ENCODE peak calls at places on chromosomes 11 and 22, in four cellular contexts. H, F, S and O are unnamed samples.

GRCh38 chr11:57776101-57776511 is 14.5 kb downstream of the CTNND1 start:
- DNase-seq in H (no peak), F (no peak), S (peak), O (no peak)

GRCh38 chr22:34814260-34814659 is 251.7 kb upstream of the ISX start:
- DNase-seq in S (no peak), F (no peak), H (no peak), O (no peak)

GRCh38 chr11:80241766-80242165 is 800.9 kb upstream of the TENM4 start:
- DNase-seq in H (no peak), F (no peak), S (peak), O (no peak)

GRCh38 chr11:121323208-121323607 is 30.6 kb downstream of the SC5D start:
- DNase-seq in S (no peak), H (no peak), F (no peak), O (no peak)

GRCh38 chr11:57779275-57779674 is 17.7 kb downstream of the CTNND1 start:
- DNase-seq in F (no peak), H (no peak), S (peak), O (no peak)

GRCh38 chr11:83070878-83071640 is 638 bp downstream of the RAB30 start:
- DNase-seq in H (peak), S (peak), F (peak), O (peak)

GRCh38 chr11:34585870-34586654 is 34.8 kb upstream of the EHF start:
- DNase-seq in H (no peak), F (no peak), S (peak), O (no peak)

GRCh38 chr11:117663826-117664225 is 133.2 kb downstream of the DSCAML1 start:
- DNase-seq in S (no peak), H (no peak), F (no peak), O (no peak)

GRCh38 chr11:114182471-114182968 is 113.7 kb upstream of the NNMT start:
- DNase-seq in S (no peak), F (no peak), H (no peak), O (no peak)

GRCh38 chr22:28907311-28908008 is 24.1 kb downstream of the ZNRF3 start:
- DNase-seq in S (no peak), H (no peak), F (no peak), O (no peak)

GRCh38 chr11:78828582-78829520 is 254.2 kb upstream of the NARS2 start:
- DNase-seq in S (peak), F (no peak), H (no peak), O (no peak)

GRCh38 chr11:75432911-75433321 is at the start of gene KLHL35:
- DNase-seq in S (no peak), F (peak), H (no peak), O (no peak)

GRCh38 chr11:14974021-14974698 is 2.0 kb upstream of the CALCA start:
- DNase-seq in H (no peak), F (no peak), S (no peak), O (no peak)

GRCh38 chr22:37472418-37473006 is 13.7 kb downstream of the MFNG start:
- DNase-seq in H (no peak), S (peak), F (no peak), O (no peak)

GRCh38 chr11:32447252-32447651 is 11.9 kb upstream of the WT1 start:
- DNase-seq in H (no peak), F (no peak), S (no peak), O (no peak)

GRCh38 chr11:86999859-87000753 is 37.6 kb upstream of the TMEM135 start:
- DNase-seq in H (no peak), S (peak), F (no peak), O (no peak)

GRCh38 chr11:93005239-93005638 is 35.8 kb downstream of the MTNR1B start:
- DNase-seq in F (no peak), H (no peak), S (peak), O (no peak)

GRCh38 chr11:86118201-86118600 is 49.3 kb upstream of the PICALM start:
- DNase-seq in F (no peak), S (no peak), H (no peak), O (no peak)

GRCh38 chr22:26414347-26414746 is 14.7 kb upstream of the ASPHD2 start:
- DNase-seq in H (no peak), S (no peak), F (no peak), O (no peak)

GRCh38 chr22:27987557-27987956 is 68.5 kb upstream of the PITPNB start:
- DNase-seq in H (no peak), S (peak), F (no peak), O (no peak)

GRCh38 chr22:28837640-28838039 is 37.3 kb upstream of the XBP1 start:
- DNase-seq in F (no peak), H (no peak), S (no peak), O (no peak)

GRCh38 chr11:70603756-70604211 is 205.5 kb downstream of the CTTN start:
- DNase-seq in S (no peak), F (no peak), H (no peak), O (no peak)

GRCh38 chr11:537622-538430 is 499 bp downstream of the LRRC56 start:
- DNase-seq in F (no peak), H (no peak), S (no peak), O (no peak)

GRCh38 chr11:6667733-6668374 is 12.2 kb upstream of the DCHS1 start:
- DNase-seq in H (no peak), S (peak), F (no peak), O (no peak)
- TF ChIP-seq CTCF in H (peak), S (peak), F (peak), O (peak)

GRCh38 chr11:2857276-2857675 is 28.3 kb downstream of the CDKN1C start:
- DNase-seq in H (no peak), S (no peak), F (no peak), O (no peak)
- TF ChIP-seq CTCF in H (no peak), S (no peak), F (no peak), O (no peak)

GRCh38 chr11:60910711-60911366 is 3.1 kb upstream of the TMEM109 start:
- DNase-seq in H (no peak), F (no peak), S (no peak), O (no peak)
- TF ChIP-seq CTCF in H (no peak), F (no peak), S (no peak), O (no peak)

DNA sequence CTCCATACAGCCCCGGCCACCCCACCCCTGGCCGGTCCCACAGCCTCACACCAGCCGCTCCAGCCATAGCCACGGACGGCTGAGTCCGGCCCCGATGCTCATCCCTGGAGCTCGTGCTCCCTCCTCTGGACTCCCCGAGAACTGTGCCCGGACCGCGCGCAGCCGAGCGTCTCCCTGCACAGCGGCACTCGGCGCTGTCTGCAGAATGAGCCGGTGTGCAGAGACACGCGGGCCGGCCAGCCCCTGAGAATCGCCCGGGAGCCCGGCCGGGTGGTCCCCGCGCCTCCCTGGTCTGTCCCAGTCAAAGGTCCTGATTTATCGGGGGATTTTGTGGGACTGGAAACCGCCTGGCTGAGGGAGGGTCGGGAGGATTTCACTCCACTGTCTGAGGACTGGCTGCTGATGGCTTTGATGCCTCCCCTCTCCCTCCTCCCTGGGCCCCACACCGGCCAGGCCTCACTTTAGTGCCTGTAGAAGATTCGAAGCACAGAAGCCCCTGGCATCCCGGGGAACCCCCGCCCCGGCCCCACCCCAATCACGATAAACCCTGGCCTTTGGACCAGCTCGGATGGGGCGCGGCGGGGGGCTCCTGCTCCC is 102.7 kb downstream of the BRD1 start:
- DNase-seq in H (no peak), S (peak), F (peak), O (peak)
- TF ChIP-seq CTCF in H (peak), S (peak), F (peak), O (peak)

GRCh38 chr22:42881298-42881697 is 24.2 kb upstream of the ARFGAP3 start:
- DNase-seq in F (no peak), S (no peak), H (no peak), O (no peak)
- TF ChIP-seq CTCF in F (no peak), S (no peak), H (no peak), O (no peak)

DNA sequence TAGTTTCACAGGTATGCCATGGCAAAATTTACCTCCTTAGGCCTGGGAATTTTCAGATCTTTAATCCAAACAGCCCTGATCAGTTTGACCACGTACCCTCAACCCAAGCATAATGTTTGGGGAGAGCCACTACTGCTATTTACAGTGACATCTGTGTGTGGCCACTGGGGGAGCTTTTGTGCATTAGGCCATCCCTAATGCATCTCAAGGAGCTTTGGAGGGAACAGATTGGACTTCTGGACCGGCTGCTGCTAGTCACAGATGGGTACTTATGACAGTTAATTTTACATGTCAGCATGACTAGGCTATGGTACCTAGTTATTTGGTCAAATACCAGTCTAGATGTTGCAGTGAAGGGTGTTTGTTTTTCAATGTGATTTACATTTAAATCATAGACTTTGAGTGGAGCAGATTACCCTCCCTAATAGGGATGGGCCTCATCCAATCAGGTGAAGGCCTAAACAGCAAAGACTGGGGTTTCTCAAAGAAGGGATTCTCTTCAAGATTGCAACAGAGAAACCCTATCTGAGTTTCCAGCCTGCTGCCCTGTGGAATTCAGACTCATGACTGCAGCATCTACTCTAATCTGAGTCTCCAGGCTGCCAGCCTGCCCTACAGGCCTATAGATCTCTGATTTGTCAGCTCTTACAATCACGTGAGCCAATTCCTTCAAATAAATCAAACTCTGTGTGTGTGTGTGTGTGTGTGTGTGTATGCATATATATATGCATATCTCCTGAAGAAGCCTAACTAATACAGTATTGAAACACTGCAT is 37.9 kb upstream of the GALNT18 start:
- DNase-seq in F (no peak), S (no peak), H (no peak), O (no peak)
- TF ChIP-seq CTCF in F (no peak), S (no peak), H (no peak), O (no peak)

GRCh38 chr11:23112987-23113886 is 253.0 kb upstream of the CCDC179 start:
- DNase-seq in H (no peak), S (peak), F (no peak), O (no peak)

GRCh38 chr11:23112390-23112789 is 252.1 kb upstream of the CCDC179 start:
- DNase-seq in F (no peak), S (no peak), H (no peak), O (no peak)

DNA sequence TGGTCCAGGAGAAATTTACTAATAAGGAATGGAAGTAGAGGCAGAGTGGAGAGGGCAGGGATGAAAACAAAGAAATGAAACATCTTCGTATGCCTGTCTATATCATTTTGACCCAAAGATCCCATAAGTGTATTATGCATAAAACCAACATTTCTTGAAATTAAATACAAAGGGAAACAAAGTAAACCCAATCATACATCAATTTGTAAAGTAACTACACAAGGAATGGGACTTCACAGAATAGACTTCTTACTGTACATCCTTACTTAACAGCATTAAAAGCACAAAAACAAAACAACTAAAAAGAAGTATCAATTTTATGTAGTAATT is 253.6 kb upstream of the CCDC179 start:
- DNase-seq in S (no peak), F (no peak), H (no peak), O (no peak)
- TF ChIP-seq CTCF in S (no peak), F (no peak), H (no peak), O (no peak)

DNA sequence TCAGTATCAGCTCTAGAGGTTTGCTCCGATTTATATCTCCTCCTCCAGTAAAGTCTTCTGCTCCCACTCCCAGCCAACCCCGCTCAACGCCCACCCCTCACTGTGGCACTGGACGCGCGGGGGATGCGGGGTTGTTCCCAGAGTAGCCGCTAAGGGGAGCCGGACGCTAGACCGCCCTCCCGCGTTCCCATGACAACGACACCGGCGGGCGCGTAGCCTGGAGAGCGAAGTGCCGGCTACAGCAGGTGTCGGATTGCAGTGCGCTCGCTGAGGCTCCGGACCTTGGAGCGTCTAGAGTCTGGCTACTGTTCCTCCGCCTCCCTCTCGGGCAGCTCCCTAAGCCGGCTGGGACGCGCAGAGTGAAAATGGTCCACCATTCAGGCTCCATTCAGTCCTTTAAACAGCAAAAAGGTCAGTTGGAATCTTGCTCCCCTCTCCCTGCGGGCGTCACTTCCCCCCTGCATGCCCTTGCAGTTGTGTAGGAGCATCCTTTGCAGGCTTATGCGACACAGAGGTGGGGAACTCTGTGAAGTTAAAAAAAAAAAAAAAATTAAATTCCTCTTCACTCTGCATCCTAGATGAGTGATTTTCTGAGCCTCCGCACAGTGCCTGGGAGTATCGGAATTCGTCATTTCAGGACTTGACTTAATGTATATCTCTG is at the start of gene ANO3:
- DNase-seq in S (peak), F (peak), H (no peak), O (peak)
- TF ChIP-seq CTCF in S (peak), F (peak), H (peak), O (peak)

GRCh38 chr11:108666373-108666772 is 1.5 kb downstream of the DDX10 start:
- DNase-seq in F (no peak), H (no peak), S (peak), O (no peak)
- TF ChIP-seq CTCF in F (no peak), H (no peak), S (no peak), O (no peak)

GRCh38 chr11:60658409-60658808 is 41.0 kb upstream of the MS4A8 start:
- DNase-seq in S (no peak), F (no peak), H (no peak), O (no peak)

DNA sequence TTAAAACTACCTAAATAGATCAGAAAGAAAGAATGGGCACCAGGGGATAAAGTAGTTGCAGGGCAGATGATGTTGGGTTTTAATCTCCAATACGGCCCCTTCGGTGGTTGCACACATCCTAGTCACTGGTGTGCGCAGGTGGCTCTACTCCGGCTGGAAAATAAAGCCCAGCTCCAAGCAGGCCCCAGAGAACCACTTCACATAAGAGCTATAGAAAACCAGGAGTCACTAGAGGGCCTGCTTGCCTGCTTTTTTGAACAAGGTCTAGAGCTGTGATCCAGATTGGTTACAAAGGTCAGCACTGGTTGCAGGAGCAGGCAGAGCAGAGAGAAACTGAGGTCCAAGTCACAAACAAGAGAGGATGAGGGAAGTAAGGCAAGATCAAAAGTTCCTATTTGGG is 41.5 kb upstream of the MS4A8 start:
- DNase-seq in H (no peak), F (no peak), S (no peak), O (no peak)
- TF ChIP-seq CTCF in H (no peak), F (no peak), S (no peak), O (no peak)